ENCODE peak calls at places on chromosomes 4 and X, in six cellular contexts. One of them, this sample, is unnamed.

GRCh38 chr4:8127051-8127798 is 31.4 kb downstream of the ABLIM2 start:
- DNase-seq in A549: no peak
- DNase-seq in ovary: no peak
- DNase-seq in esophagus squamous epithelium: no peak
- DNase-seq in CD4-positive, CD25-positive, alpha-beta regulatory T cell: no peak
- DNase-seq in SJCRH30: no peak
- DNase-seq in this sample: no peak

GRCh38 chrX:40573763-40574162 is 7.0 kb upstream of the ATP6AP2 start:
- DNase-seq in CD4-positive, CD25-positive, alpha-beta regulatory T cell: no peak
- DNase-seq in ovary: no peak
- DNase-seq in SJCRH30: no peak
- DNase-seq in A549: no peak
- DNase-seq in esophagus squamous epithelium: no peak
- DNase-seq in this sample: no peak

GRCh38 chr4:17058506-17058905 is 160.1 kb upstream of the LDB2 start:
- DNase-seq in SJCRH30: no peak
- DNase-seq in A549: no peak
- DNase-seq in ovary: peak
- DNase-seq in esophagus squamous epithelium: no peak
- DNase-seq in CD4-positive, CD25-positive, alpha-beta regulatory T cell: no peak
- DNase-seq in this sample: peak

GRCh38 chrX:30010471-30010870 is 204.9 kb upstream of the MAGEB2 start:
- DNase-seq in CD4-positive, CD25-positive, alpha-beta regulatory T cell: no peak
- DNase-seq in A549: no peak
- DNase-seq in ovary: no peak
- DNase-seq in esophagus squamous epithelium: no peak
- DNase-seq in SJCRH30: no peak
- DNase-seq in this sample: no peak

GRCh38 chrX:83501540-83501939 is 6.5 kb upstream of the POU3F4 start:
- DNase-seq in esophagus squamous epithelium: no peak
- DNase-seq in SJCRH30: no peak
- DNase-seq in ovary: no peak
- DNase-seq in A549: no peak
- DNase-seq in CD4-positive, CD25-positive, alpha-beta regulatory T cell: no peak
- DNase-seq in this sample: no peak

GRCh38 chrX:20267924-20268701 is 1.4 kb upstream of the RPS6KA3 start:
- DNase-seq in ovary: peak
- DNase-seq in CD4-positive, CD25-positive, alpha-beta regulatory T cell: peak
- DNase-seq in esophagus squamous epithelium: peak
- DNase-seq in A549: no peak
- DNase-seq in SJCRH30: peak
- DNase-seq in this sample: peak

GRCh38 chr4:76059750-76060149 is 14.8 kb upstream of the ART3 start:
- DNase-seq in SJCRH30: no peak
- DNase-seq in esophagus squamous epithelium: no peak
- DNase-seq in A549: no peak
- DNase-seq in ovary: no peak
- DNase-seq in CD4-positive, CD25-positive, alpha-beta regulatory T cell: no peak
- DNase-seq in this sample: no peak

GRCh38 chr4:48558026-48558425 is 68.0 kb downstream of the ZAR1 start:
- DNase-seq in A549: no peak
- DNase-seq in ovary: no peak
- DNase-seq in esophagus squamous epithelium: no peak
- DNase-seq in CD4-positive, CD25-positive, alpha-beta regulatory T cell: no peak
- DNase-seq in SJCRH30: no peak
- DNase-seq in this sample: no peak

GRCh38 chr4:21046121-21046520 is 345.9 kb downstream of the PACRGL start:
- DNase-seq in ovary: no peak
- DNase-seq in A549: no peak
- DNase-seq in SJCRH30: no peak
- DNase-seq in CD4-positive, CD25-positive, alpha-beta regulatory T cell: no peak
- DNase-seq in esophagus squamous epithelium: no peak
- DNase-seq in this sample: no peak

GRCh38 chr4:24057915-24058559 is 168.2 kb upstream of the PPARGC1A start:
- DNase-seq in esophagus squamous epithelium: no peak
- DNase-seq in SJCRH30: no peak
- DNase-seq in A549: no peak
- DNase-seq in ovary: no peak
- DNase-seq in CD4-positive, CD25-positive, alpha-beta regulatory T cell: no peak
- DNase-seq in this sample: no peak

GRCh38 chrX:133402830-133403625 is 12.3 kb downstream of the GPC4 start:
- DNase-seq in A549: no peak
- DNase-seq in CD4-positive, CD25-positive, alpha-beta regulatory T cell: no peak
- DNase-seq in SJCRH30: no peak
- DNase-seq in esophagus squamous epithelium: no peak
- DNase-seq in ovary: no peak
- DNase-seq in this sample: no peak

GRCh38 chr4:139416073-139416673 is 37.7 kb upstream of the RAB33B start:
- DNase-seq in A549: no peak
- DNase-seq in esophagus squamous epithelium: no peak
- DNase-seq in SJCRH30: peak
- DNase-seq in CD4-positive, CD25-positive, alpha-beta regulatory T cell: no peak
- DNase-seq in ovary: no peak
- DNase-seq in this sample: no peak

GRCh38 chr4:8221476-8221875 is 22.4 kb downstream of the SH3TC1 start:
- DNase-seq in esophagus squamous epithelium: no peak
- DNase-seq in SJCRH30: no peak
- DNase-seq in ovary: no peak
- DNase-seq in CD4-positive, CD25-positive, alpha-beta regulatory T cell: no peak
- DNase-seq in A549: no peak
- DNase-seq in this sample: no peak

GRCh38 chrX:38109042-38109904 is 102.9 kb downstream of the SYTL5 start:
- DNase-seq in SJCRH30: no peak
- DNase-seq in A549: no peak
- DNase-seq in CD4-positive, CD25-positive, alpha-beta regulatory T cell: no peak
- DNase-seq in ovary: no peak
- DNase-seq in esophagus squamous epithelium: no peak
- DNase-seq in this sample: no peak

GRCh38 chrX:44061940-44062339 is 88.8 kb upstream of the NDP start:
- DNase-seq in SJCRH30: no peak
- DNase-seq in esophagus squamous epithelium: no peak
- DNase-seq in CD4-positive, CD25-positive, alpha-beta regulatory T cell: no peak
- DNase-seq in ovary: no peak
- DNase-seq in A549: no peak
- DNase-seq in this sample: no peak

GRCh38 chr4:101865501-101866062 is 75.1 kb downstream of the BANK1 start:
- DNase-seq in SJCRH30: no peak
- DNase-seq in CD4-positive, CD25-positive, alpha-beta regulatory T cell: no peak
- DNase-seq in A549: peak
- DNase-seq in ovary: no peak
- DNase-seq in esophagus squamous epithelium: no peak
- DNase-seq in this sample: no peak

GRCh38 chr4:129344058-129344457 is 248.1 kb downstream of the C4orf33 start:
- DNase-seq in CD4-positive, CD25-positive, alpha-beta regulatory T cell: no peak
- DNase-seq in esophagus squamous epithelium: no peak
- DNase-seq in SJCRH30: no peak
- DNase-seq in A549: peak
- DNase-seq in ovary: no peak
- DNase-seq in this sample: peak

GRCh38 chr4:51842167-51842553 is 793 bp upstream of the DCUN1D4 start:
- DNase-seq in A549: no peak
- DNase-seq in SJCRH30: peak
- DNase-seq in esophagus squamous epithelium: no peak
- DNase-seq in CD4-positive, CD25-positive, alpha-beta regulatory T cell: peak
- DNase-seq in ovary: peak
- DNase-seq in this sample: peak

GRCh38 chr4:180960758-180961401 is 1282.3 kb upstream of the TENM3 start:
- DNase-seq in esophagus squamous epithelium: no peak
- DNase-seq in CD4-positive, CD25-positive, alpha-beta regulatory T cell: no peak
- DNase-seq in SJCRH30: no peak
- DNase-seq in A549: no peak
- DNase-seq in ovary: no peak
- DNase-seq in this sample: no peak

GRCh38 chr4:47167391-47167790 is 136.0 kb downstream of the GABRB1 start:
- DNase-seq in esophagus squamous epithelium: no peak
- DNase-seq in CD4-positive, CD25-positive, alpha-beta regulatory T cell: no peak
- DNase-seq in ovary: no peak
- DNase-seq in SJCRH30: no peak
- DNase-seq in A549: no peak
- DNase-seq in this sample: no peak

GRCh38 chr4:159060161-159060560 is 42.7 kb upstream of the RAPGEF2 start:
- DNase-seq in SJCRH30: no peak
- DNase-seq in A549: no peak
- DNase-seq in esophagus squamous epithelium: no peak
- DNase-seq in CD4-positive, CD25-positive, alpha-beta regulatory T cell: no peak
- DNase-seq in ovary: no peak
- DNase-seq in this sample: no peak

GRCh38 chr4:70280567-70280966 is 38.2 kb downstream of the CSN3 start:
- DNase-seq in SJCRH30: no peak
- DNase-seq in CD4-positive, CD25-positive, alpha-beta regulatory T cell: no peak
- DNase-seq in ovary: no peak
- DNase-seq in A549: no peak
- DNase-seq in esophagus squamous epithelium: no peak
- DNase-seq in this sample: no peak

GRCh38 chrX:152898442-152898841 is 575 bp downstream of the ZNF185 start:
- DNase-seq in A549: no peak
- DNase-seq in SJCRH30: no peak
- DNase-seq in CD4-positive, CD25-positive, alpha-beta regulatory T cell: no peak
- DNase-seq in esophagus squamous epithelium: no peak
- DNase-seq in ovary: no peak
- DNase-seq in this sample: no peak
- H3K4me3 ChIP-seq in A549: peak
- H3K4me3 ChIP-seq in SJCRH30: no peak
- H3K4me3 ChIP-seq in CD4-positive, CD25-positive, alpha-beta regulatory T cell: no peak
- H3K4me3 ChIP-seq in esophagus squamous epithelium: peak
- H3K4me3 ChIP-seq in ovary: no peak
- H3K4me3 ChIP-seq in this sample: no peak

GRCh38 chrX:69285401-69285871 is 120.2 kb upstream of the PJA1 start:
- DNase-seq in CD4-positive, CD25-positive, alpha-beta regulatory T cell: no peak
- DNase-seq in esophagus squamous epithelium: no peak
- DNase-seq in SJCRH30: peak
- DNase-seq in ovary: peak
- DNase-seq in A549: no peak
- DNase-seq in this sample: peak
- H3K4me3 ChIP-seq in CD4-positive, CD25-positive, alpha-beta regulatory T cell: no peak
- H3K4me3 ChIP-seq in esophagus squamous epithelium: peak
- H3K4me3 ChIP-seq in SJCRH30: peak
- H3K4me3 ChIP-seq in ovary: peak
- H3K4me3 ChIP-seq in A549: peak
- H3K4me3 ChIP-seq in this sample: peak

GRCh38 chr4:122481766-122482405 is 25.4 kb upstream of the IL2 start:
- DNase-seq in SJCRH30: no peak
- DNase-seq in esophagus squamous epithelium: no peak
- DNase-seq in ovary: no peak
- DNase-seq in A549: no peak
- DNase-seq in CD4-positive, CD25-positive, alpha-beta regulatory T cell: no peak
- DNase-seq in this sample: no peak

GRCh38 chr4:122480023-122480422 is 23.5 kb upstream of the IL2 start:
- DNase-seq in ovary: no peak
- DNase-seq in CD4-positive, CD25-positive, alpha-beta regulatory T cell: no peak
- DNase-seq in SJCRH30: no peak
- DNase-seq in esophagus squamous epithelium: no peak
- DNase-seq in A549: no peak
- DNase-seq in this sample: no peak

GRCh38 chr4:122480655-122481487 is 24.3 kb upstream of the IL2 start:
- DNase-seq in ovary: no peak
- DNase-seq in CD4-positive, CD25-positive, alpha-beta regulatory T cell: no peak
- DNase-seq in SJCRH30: no peak
- DNase-seq in esophagus squamous epithelium: no peak
- DNase-seq in A549: no peak
- DNase-seq in this sample: no peak

GRCh38 chr4:122489061-122489460 is 32.5 kb upstream of the IL2 start:
- DNase-seq in A549: no peak
- DNase-seq in esophagus squamous epithelium: no peak
- DNase-seq in ovary: no peak
- DNase-seq in CD4-positive, CD25-positive, alpha-beta regulatory T cell: no peak
- DNase-seq in SJCRH30: no peak
- DNase-seq in this sample: no peak

DNA sequence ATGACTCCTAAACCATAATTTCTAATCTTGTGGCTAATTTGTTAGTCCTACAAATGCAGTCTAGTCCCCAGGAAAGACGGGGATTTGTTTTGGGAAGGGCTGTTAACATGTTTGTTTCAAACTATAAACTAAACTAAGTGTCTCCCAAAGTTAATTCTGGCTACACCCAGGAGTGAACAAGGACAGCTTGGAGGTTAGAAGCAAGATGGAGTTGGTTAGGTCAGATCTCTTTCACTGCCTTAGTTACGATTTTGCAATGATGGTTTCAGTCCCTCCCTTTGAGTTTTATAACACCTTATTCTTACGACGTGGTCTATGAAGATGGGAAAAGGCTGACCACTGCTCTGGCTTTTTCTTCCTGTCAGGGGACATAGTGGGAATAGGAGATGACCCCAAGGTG is 27.0 kb upstream of the IL2 start:
- DNase-seq in ovary: no peak
- DNase-seq in A549: no peak
- DNase-seq in CD4-positive, CD25-positive, alpha-beta regulatory T cell: no peak
- DNase-seq in esophagus squamous epithelium: no peak
- DNase-seq in SJCRH30: no peak
- DNase-seq in this sample: no peak
- H3K4me3 ChIP-seq in ovary: no peak
- H3K4me3 ChIP-seq in A549: no peak
- H3K4me3 ChIP-seq in CD4-positive, CD25-positive, alpha-beta regulatory T cell: no peak
- H3K4me3 ChIP-seq in esophagus squamous epithelium: no peak
- H3K4me3 ChIP-seq in SJCRH30: no peak
- H3K4me3 ChIP-seq in this sample: no peak

GRCh38 chr4:158035662-158036195 is 137.1 kb downstream of the GASK1B start:
- DNase-seq in SJCRH30: no peak
- DNase-seq in ovary: no peak
- DNase-seq in esophagus squamous epithelium: no peak
- DNase-seq in CD4-positive, CD25-positive, alpha-beta regulatory T cell: no peak
- DNase-seq in A549: no peak
- DNase-seq in this sample: no peak

GRCh38 chr4:158038718-158039117 is 134.1 kb downstream of the GASK1B start:
- DNase-seq in CD4-positive, CD25-positive, alpha-beta regulatory T cell: no peak
- DNase-seq in SJCRH30: no peak
- DNase-seq in esophagus squamous epithelium: no peak
- DNase-seq in A549: no peak
- DNase-seq in ovary: no peak
- DNase-seq in this sample: no peak

GRCh38 chr4:158033416-158033863 is 139.4 kb downstream of the GASK1B start:
- DNase-seq in SJCRH30: no peak
- DNase-seq in ovary: no peak
- DNase-seq in CD4-positive, CD25-positive, alpha-beta regulatory T cell: no peak
- DNase-seq in esophagus squamous epithelium: no peak
- DNase-seq in A549: no peak
- DNase-seq in this sample: no peak

GRCh38 chr4:158036998-158037397 is 135.8 kb downstream of the GASK1B start:
- DNase-seq in CD4-positive, CD25-positive, alpha-beta regulatory T cell: no peak
- DNase-seq in ovary: no peak
- DNase-seq in SJCRH30: no peak
- DNase-seq in esophagus squamous epithelium: no peak
- DNase-seq in A549: no peak
- DNase-seq in this sample: no peak

DNA sequence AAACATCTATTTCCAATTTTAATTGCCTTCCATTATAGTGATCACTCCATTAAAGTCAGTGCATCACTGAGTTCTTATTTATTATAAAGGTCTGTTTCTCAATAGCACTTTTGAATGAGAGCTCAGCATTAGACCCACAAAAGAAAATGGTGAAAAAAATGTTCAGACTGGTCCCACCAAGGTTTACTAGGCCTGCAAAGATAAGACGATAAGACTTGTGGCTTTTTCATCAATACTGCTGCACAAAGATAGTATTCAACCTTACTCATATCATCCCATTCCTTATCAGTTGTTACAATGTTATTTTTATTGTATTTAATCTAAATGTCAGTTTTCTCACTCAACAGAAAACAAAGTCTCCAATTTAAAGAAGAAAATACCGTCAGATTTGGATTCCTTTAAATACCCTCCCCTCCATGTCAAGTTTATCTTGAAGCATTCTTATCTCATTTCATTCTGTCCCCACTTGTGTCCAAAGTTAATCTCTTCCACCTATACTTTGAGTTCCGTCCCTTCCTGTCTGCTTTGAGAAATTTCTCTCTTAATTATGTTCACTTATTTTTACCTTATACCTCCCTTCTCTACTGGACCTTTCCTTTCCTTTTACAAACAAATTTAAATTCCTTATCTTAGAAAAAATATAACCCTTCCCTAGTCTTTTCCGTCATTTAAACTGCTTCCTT is 140.0 kb downstream of the GASK1B start:
- DNase-seq in CD4-positive, CD25-positive, alpha-beta regulatory T cell: no peak
- DNase-seq in ovary: no peak
- DNase-seq in SJCRH30: no peak
- DNase-seq in A549: no peak
- DNase-seq in esophagus squamous epithelium: no peak
- DNase-seq in this sample: no peak
- H3K4me3 ChIP-seq in CD4-positive, CD25-positive, alpha-beta regulatory T cell: no peak
- H3K4me3 ChIP-seq in ovary: no peak
- H3K4me3 ChIP-seq in SJCRH30: no peak
- H3K4me3 ChIP-seq in A549: no peak
- H3K4me3 ChIP-seq in esophagus squamous epithelium: no peak
- H3K4me3 ChIP-seq in this sample: no peak